ENCODE peak calls at places on chromosomes 4 and X, in four cellular contexts. D is ascending aorta, I is endodermal cell, F is MM.1S. V is an unnamed sample. For H3K4me1, the result is how much of the 10 kb centered on the place peaks cover.

GRCh38 chr4:94365304-94365703 is 22.7 kb upstream of the HPGDS start:
- DNase-seq in D (no peak), F (no peak), I (no peak), V (no peak)

GRCh38 chrX:22246620-22247019 is 26.1 kb upstream of the CBLL2 start:
- DNase-seq in I (no peak), D (no peak), F (no peak), V (no peak)

GRCh38 chr4:109494538-109494937 is 60.9 kb downstream of the SEC24B start:
- DNase-seq in I (no peak), F (no peak), D (no peak), V (no peak)

GRCh38 chr4:127957105-127957504 is 7.9 kb downstream of the MFSD8 start:
- DNase-seq in F (no peak), D (no peak), I (no peak), V (no peak)

GRCh38 chr4:152047451-152047850 is 286.6 kb upstream of the GATB start:
- DNase-seq in D (no peak), I (no peak), F (no peak), V (no peak)

GRCh38 chr4:60655356-60655755 is 544.8 kb upstream of the ADGRL3 start:
- DNase-seq in D (no peak), F (no peak), I (no peak), V (no peak)

GRCh38 chrX:41313419-41313818 is 20.5 kb upstream of the DDX3X start:
- DNase-seq in F (no peak), I (no peak), D (no peak), V (no peak)

GRCh38 chr4:134777626-134778025 is 576.0 kb upstream of the PABPC4L start:
- DNase-seq in F (peak), I (no peak), D (no peak), V (no peak)

GRCh38 chr4:140094701-140095420 is 59.1 kb downstream of the MAML3 start:
- DNase-seq in D (peak), F (no peak), I (peak), V (peak)

DNA sequence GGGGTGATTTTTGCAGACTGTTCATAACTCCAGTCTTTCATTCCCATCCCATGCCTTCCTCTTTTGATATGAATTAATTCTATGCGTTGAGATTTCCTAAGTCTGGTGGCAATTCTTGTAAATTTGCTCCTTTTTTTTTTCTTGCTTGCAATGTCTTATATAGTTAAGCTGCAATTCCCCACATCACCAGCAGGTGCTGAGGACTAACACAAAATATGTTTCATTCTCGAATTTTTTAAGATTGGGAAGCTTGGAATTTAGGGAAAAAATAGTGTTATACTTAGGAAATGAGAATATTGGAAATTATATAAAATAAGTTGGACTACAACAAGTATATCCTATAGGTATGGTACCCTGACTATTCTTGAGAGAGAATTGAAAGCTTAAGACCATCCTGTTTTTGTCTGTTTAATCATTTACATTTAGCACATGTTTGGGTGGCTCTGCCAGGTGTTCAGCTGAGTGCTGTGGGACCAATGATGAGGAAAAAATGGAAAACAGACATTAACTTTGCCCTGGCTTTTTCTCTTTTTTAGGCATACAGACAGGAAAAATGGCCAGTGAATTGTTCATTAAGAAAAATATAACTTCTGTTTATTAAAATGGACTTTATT is 30.2 kb downstream of the AFF2 start:
- DNase-seq in D (no peak), F (peak), I (no peak), V (no peak)
- TF ChIP-seq CTCF in D (no peak), F (peak), I (peak), V (peak)

GRCh38 chr4:6986067-6986780 is 56.9 kb upstream of the TADA2B start:
- DNase-seq in F (no peak), I (peak), D (peak), V (no peak)
- H3K4me1 ChIP-seq in F (under half), I (under half), D (under half), V (under half)

GRCh38 chr4:17173300-17173699 is 274.9 kb upstream of the LDB2 start:
- DNase-seq in F (no peak), D (no peak), I (peak), V (no peak)
- TF ChIP-seq CTCF in F (peak), D (no peak), I (peak), V (no peak)

GRCh38 chr4:6747690-6748068 is 31.7 kb downstream of the BLOC1S4 start:
- DNase-seq in I (no peak), F (no peak), D (no peak), V (no peak)

GRCh38 chr4:6750302-6751221 is 32.0 kb upstream of the KIAA0232 start:
- DNase-seq in I (no peak), F (no peak), D (no peak), V (no peak)

GRCh38 chr4:6748286-6748685 is 32.3 kb downstream of the BLOC1S4 start:
- DNase-seq in F (no peak), I (no peak), D (no peak), V (no peak)

GRCh38 chr4:6749340-6750171 is 33.0 kb upstream of the KIAA0232 start:
- DNase-seq in F (no peak), D (peak), I (peak), V (peak)

DNA sequence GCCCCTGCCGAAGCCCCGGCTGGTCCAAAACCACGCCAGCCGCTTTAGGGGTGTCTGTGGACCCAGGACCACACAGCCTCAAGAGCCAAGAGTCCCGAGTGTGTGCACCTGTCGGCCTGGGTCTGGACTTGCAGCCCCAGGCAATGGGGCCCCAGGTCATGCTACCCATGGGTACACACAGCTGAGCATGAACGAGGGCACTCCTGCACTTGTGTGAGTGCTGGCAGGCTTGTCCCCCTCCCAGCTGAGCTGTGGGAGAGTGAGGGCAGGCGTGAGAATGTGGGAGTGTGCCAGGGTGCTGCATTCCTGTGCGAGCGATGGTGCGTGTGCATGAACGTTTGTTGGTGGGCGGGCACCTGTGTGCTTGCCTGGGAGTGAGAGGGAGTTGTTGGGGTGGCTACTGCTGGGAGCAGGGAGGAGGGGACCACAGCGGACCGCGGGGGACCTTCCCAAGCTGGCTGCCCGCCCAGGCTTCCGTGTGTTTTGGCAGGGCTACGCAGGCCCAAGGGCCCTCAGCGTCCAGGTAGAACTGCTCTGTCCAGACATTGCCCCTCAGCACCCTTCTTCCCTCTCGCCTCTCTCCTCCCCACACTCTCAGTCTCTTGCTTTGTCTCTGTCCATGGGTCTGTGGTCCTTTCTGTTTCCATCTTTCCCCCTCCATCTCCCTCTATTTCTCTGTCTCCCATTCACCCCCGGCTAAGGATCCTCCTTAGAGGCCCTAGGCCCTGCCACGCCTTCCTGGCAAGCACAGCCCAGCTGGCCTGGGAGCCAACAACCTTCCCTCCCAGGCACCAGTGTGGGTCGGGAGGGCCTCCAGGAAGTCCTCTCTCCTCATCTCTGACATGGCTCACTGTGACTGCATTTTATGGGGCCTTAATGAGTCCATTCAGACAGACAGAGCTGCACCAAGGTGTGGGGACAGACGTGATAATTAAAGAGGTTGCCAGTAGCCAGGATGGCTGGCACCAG is 31.0 kb downstream of the BLOC1S4 start:
- DNase-seq in I (no peak), F (no peak), D (no peak), V (peak)
- H3K4me1 ChIP-seq in I (under half), F (under half), D (under half), V (under half)

GRCh38 chr4:153156263-153156662 is 48.0 kb upstream of the TRIM2 start:
- DNase-seq in D (no peak), I (peak), F (no peak), V (no peak)

GRCh38 chr4:153161599-153161971 is 42.7 kb upstream of the TRIM2 start:
- DNase-seq in D (peak), F (no peak), I (no peak), V (no peak)

GRCh38 chr4:153160856-153161598 is 43.2 kb upstream of the TRIM2 start:
- DNase-seq in I (no peak), F (no peak), D (no peak), V (no peak)

GRCh38 chr4:153159728-153160221 is 44.5 kb upstream of the TRIM2 start:
- DNase-seq in F (no peak), I (no peak), D (no peak), V (no peak)

GRCh38 chr4:153159016-153159415 is 45.2 kb upstream of the TRIM2 start:
- DNase-seq in D (no peak), F (no peak), I (no peak), V (no peak)
- TF ChIP-seq CTCF in D (no peak), F (peak), I (peak), V (no peak)

GRCh38 chr4:7051144-7051495 is 7.9 kb downstream of the TADA2B start:
- DNase-seq in F (no peak), D (no peak), I (no peak), V (no peak)
- H3K4me1 ChIP-seq in F (under half), D (under half), I (under half), V (under half)

DNA sequence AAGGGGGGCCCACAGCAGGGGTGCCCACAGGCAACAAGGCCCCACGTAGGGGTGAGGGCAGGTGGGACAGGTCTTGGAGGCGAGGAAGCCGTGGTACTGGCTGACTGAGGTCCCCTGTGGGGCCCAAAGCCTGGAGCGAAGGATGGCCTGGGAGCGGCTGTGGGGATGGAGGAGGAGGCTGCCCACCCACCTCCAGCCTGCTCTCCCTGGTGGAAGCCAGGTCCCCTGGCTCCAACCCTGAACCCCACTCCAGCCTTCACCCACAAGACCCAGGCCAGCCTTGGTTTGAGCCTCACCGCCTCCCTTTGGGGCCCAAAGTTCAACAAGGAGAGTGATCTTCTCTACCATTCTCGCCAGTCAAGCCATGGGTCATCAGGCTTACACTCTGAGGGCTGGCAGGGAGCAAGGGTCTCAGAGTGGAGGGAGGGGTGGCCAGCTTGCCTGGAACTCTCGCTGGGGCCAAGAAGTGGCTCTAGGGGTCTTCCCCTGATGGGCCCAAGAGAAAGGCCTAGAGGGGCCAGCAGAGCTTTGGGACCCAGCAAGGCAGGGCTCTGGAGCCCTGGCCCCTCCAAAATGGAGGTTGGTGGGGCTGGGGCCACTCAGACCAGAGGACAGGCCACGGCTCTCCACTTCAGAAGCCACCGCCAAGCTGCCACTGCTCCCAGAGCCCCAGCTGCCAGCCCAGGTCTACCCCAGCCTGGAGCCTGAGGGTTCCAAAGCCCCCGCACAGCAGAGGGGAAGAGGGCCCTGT is 5.0 kb downstream of the PNCK start:
- DNase-seq in D (no peak), I (no peak), F (no peak), V (no peak)
- TF ChIP-seq CTCF in D (no peak), I (no peak), F (no peak), V (no peak)

GRCh38 chr4:85431881-85432280 is 43.1 kb upstream of the ARHGAP24 start:
- DNase-seq in F (no peak), I (no peak), D (no peak), V (no peak)

GRCh38 chr4:85427123-85427522 is 47.8 kb upstream of the ARHGAP24 start:
- DNase-seq in I (no peak), F (no peak), D (no peak), V (no peak)

GRCh38 chr4:85430697-85431096 is 44.3 kb upstream of the ARHGAP24 start:
- DNase-seq in F (no peak), D (no peak), I (no peak), V (no peak)

GRCh38 chr4:85431156-85431555 is 43.8 kb upstream of the ARHGAP24 start:
- DNase-seq in I (no peak), D (no peak), F (no peak), V (no peak)

DNA sequence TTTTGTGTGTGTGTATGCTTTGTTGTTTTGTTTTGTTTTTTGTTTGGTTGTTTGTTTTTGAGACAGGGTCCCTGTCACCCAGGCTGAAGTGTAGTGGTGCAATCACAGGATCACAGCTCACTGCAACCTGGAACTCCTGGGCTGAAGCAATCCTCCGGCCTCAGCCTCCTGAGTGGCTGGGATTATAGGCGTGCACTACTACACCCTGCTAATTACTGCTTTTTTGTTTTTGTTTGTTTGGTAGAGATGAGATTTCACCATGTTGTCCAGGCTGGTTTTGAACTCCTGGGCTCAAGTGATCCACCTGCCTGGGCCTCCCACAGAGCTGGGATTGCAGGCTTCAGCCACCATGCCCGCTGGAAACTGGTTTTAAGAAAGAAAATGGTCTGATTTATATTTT is 44.7 kb upstream of the ARHGAP24 start:
- DNase-seq in I (no peak), D (no peak), F (no peak), V (no peak)
- H3K4me1 ChIP-seq in I (under half), D (under half), F (under half), V (under half)

GRCh38 chrX:40015693-40016092 is 82.1 kb downstream of the BCOR start:
- DNase-seq in F (no peak), D (no peak), I (no peak), V (no peak)
- TF ChIP-seq CTCF in F (no peak), D (no peak), I (no peak), V (no peak)